ENCODE peak calls at places on chromosomes 13 and 19, in seven cellular contexts. One of them, this sample, is unnamed.

GRCh38 chr19:43847884-43848283 is 20.8 kb downstream of the ZNF283 start:
- DNase-seq in fibroblast of mammary gland: no peak
- DNase-seq in AG04449: no peak
- DNase-seq in hepatocyte: no peak
- DNase-seq in fibroblast of pulmonary artery: no peak
- DNase-seq in astrocyte of the cerebellum: no peak
- DNase-seq in thoracic aorta: no peak
- DNase-seq in this sample: no peak

GRCh38 chr19:7871280-7871529 is 3.0 kb downstream of the PRR36 start:
- DNase-seq in hepatocyte: no peak
- DNase-seq in thoracic aorta: no peak
- DNase-seq in AG04449: no peak
- DNase-seq in fibroblast of pulmonary artery: no peak
- DNase-seq in astrocyte of the cerebellum: no peak
- DNase-seq in fibroblast of mammary gland: no peak
- DNase-seq in this sample: no peak

GRCh38 chr13:47067296-47067695 is 170.4 kb upstream of the HTR2A start:
- DNase-seq in hepatocyte: no peak
- DNase-seq in fibroblast of pulmonary artery: no peak
- DNase-seq in astrocyte of the cerebellum: no peak
- DNase-seq in thoracic aorta: no peak
- DNase-seq in fibroblast of mammary gland: no peak
- DNase-seq in AG04449: no peak
- DNase-seq in this sample: no peak

GRCh38 chr13:77333521-77334083 is 6.7 kb upstream of the MYCBP2 start:
- DNase-seq in astrocyte of the cerebellum: no peak
- DNase-seq in AG04449: no peak
- DNase-seq in fibroblast of pulmonary artery: no peak
- DNase-seq in fibroblast of mammary gland: no peak
- DNase-seq in thoracic aorta: no peak
- DNase-seq in hepatocyte: no peak
- DNase-seq in this sample: no peak

GRCh38 chr19:35828694-35829301 is 16.2 kb upstream of the PRODH2 start:
- DNase-seq in thoracic aorta: no peak
- DNase-seq in fibroblast of mammary gland: peak
- DNase-seq in astrocyte of the cerebellum: peak
- DNase-seq in fibroblast of pulmonary artery: peak
- DNase-seq in AG04449: no peak
- DNase-seq in hepatocyte: peak
- DNase-seq in this sample: peak

GRCh38 chr13:104196611-104197010 is 1130.4 kb upstream of the SLC10A2 start:
- DNase-seq in AG04449: no peak
- DNase-seq in astrocyte of the cerebellum: no peak
- DNase-seq in thoracic aorta: no peak
- DNase-seq in hepatocyte: no peak
- DNase-seq in fibroblast of pulmonary artery: no peak
- DNase-seq in fibroblast of mammary gland: no peak
- DNase-seq in this sample: no peak

GRCh38 chr19:43809762-43810696 is 7.8 kb upstream of the LYPD5 start:
- DNase-seq in thoracic aorta: no peak
- DNase-seq in fibroblast of pulmonary artery: peak
- DNase-seq in fibroblast of mammary gland: peak
- DNase-seq in hepatocyte: peak
- DNase-seq in AG04449: peak
- DNase-seq in astrocyte of the cerebellum: peak
- DNase-seq in this sample: peak

GRCh38 chr13:75489502-75490263 is 7.7 kb upstream of the TBC1D4 start:
- DNase-seq in AG04449: no peak
- DNase-seq in astrocyte of the cerebellum: peak
- DNase-seq in fibroblast of mammary gland: peak
- DNase-seq in hepatocyte: peak
- DNase-seq in fibroblast of pulmonary artery: peak
- DNase-seq in thoracic aorta: no peak
- DNase-seq in this sample: peak

GRCh38 chr13:113787694-113788093 is 28.7 kb downstream of the TMEM255B start:
- DNase-seq in fibroblast of pulmonary artery: no peak
- DNase-seq in hepatocyte: no peak
- DNase-seq in thoracic aorta: no peak
- DNase-seq in AG04449: no peak
- DNase-seq in astrocyte of the cerebellum: no peak
- DNase-seq in fibroblast of mammary gland: no peak
- DNase-seq in this sample: no peak

GRCh38 chr19:21430674-21431073 is 33.7 kb downstream of the ZNF493 start:
- DNase-seq in fibroblast of pulmonary artery: no peak
- DNase-seq in AG04449: no peak
- DNase-seq in fibroblast of mammary gland: no peak
- DNase-seq in hepatocyte: no peak
- DNase-seq in astrocyte of the cerebellum: no peak
- DNase-seq in thoracic aorta: no peak
- DNase-seq in this sample: no peak

GRCh38 chr19:21432590-21432989 is 35.7 kb downstream of the ZNF493 start:
- DNase-seq in AG04449: no peak
- DNase-seq in fibroblast of mammary gland: no peak
- DNase-seq in hepatocyte: no peak
- DNase-seq in astrocyte of the cerebellum: no peak
- DNase-seq in thoracic aorta: no peak
- DNase-seq in fibroblast of pulmonary artery: no peak
- DNase-seq in this sample: no peak

GRCh38 chr19:21439372-21439771 is 42.4 kb downstream of the ZNF493 start:
- DNase-seq in fibroblast of mammary gland: no peak
- DNase-seq in AG04449: no peak
- DNase-seq in hepatocyte: peak
- DNase-seq in fibroblast of pulmonary artery: no peak
- DNase-seq in astrocyte of the cerebellum: no peak
- DNase-seq in thoracic aorta: no peak
- DNase-seq in this sample: no peak

GRCh38 chr19:21434516-21434915 is 37.6 kb downstream of the ZNF493 start:
- DNase-seq in fibroblast of mammary gland: no peak
- DNase-seq in hepatocyte: no peak
- DNase-seq in fibroblast of pulmonary artery: no peak
- DNase-seq in AG04449: no peak
- DNase-seq in astrocyte of the cerebellum: no peak
- DNase-seq in thoracic aorta: no peak
- DNase-seq in this sample: no peak

DNA sequence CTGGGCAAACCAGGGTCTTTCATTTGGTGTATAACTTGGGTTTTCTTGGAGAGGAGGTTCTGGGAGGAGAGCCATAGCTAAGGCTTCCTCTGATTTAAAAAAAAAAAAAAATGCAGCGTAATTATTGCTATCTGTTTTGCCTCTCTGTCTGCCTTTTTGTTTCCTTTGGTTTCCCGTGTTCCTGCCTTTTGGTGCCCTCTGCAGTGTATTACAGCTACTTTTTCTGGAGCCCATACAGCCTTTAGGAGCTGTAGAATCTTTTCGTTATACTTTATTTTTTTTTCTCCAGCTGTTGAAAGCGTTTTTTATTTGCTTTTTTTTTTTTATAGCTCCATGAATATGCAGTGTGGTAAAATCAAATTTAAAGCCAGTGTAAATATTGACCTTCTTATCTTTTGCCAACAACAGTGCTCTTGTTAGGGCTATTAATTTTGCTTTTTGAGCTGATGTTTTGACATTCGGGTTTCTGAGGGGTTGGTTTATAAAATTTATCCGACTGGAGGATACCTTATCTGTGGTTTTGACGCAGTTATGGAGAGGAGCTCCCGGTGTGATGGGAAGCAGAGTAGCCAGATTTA is 38.1 kb downstream of the ZNF493 start:
- DNase-seq in AG04449: no peak
- DNase-seq in fibroblast of mammary gland: no peak
- DNase-seq in hepatocyte: no peak
- DNase-seq in fibroblast of pulmonary artery: no peak
- DNase-seq in astrocyte of the cerebellum: no peak
- DNase-seq in thoracic aorta: no peak
- DNase-seq in this sample: no peak
- TF ChIP-seq CTCF in AG04449: no peak
- TF ChIP-seq CTCF in fibroblast of mammary gland: no peak
- TF ChIP-seq CTCF in hepatocyte: no peak
- TF ChIP-seq CTCF in fibroblast of pulmonary artery: no peak
- TF ChIP-seq CTCF in astrocyte of the cerebellum: no peak
- TF ChIP-seq CTCF in thoracic aorta: no peak
- TF ChIP-seq CTCF in this sample: no peak

GRCh38 chr13:83831796-83832195 is 50.5 kb downstream of the SLITRK1 start:
- DNase-seq in thoracic aorta: no peak
- DNase-seq in fibroblast of pulmonary artery: no peak
- DNase-seq in fibroblast of mammary gland: no peak
- DNase-seq in AG04449: no peak
- DNase-seq in astrocyte of the cerebellum: no peak
- DNase-seq in hepatocyte: no peak
- DNase-seq in this sample: no peak
- H3K4me3 ChIP-seq in thoracic aorta: no peak
- H3K4me3 ChIP-seq in fibroblast of pulmonary artery: no peak
- H3K4me3 ChIP-seq in fibroblast of mammary gland: no peak
- H3K4me3 ChIP-seq in AG04449: no peak
- H3K4me3 ChIP-seq in astrocyte of the cerebellum: no peak
- H3K4me3 ChIP-seq in hepatocyte: no peak
- H3K4me3 ChIP-seq in this sample: no peak

GRCh38 chr13:30400376-30400775 is 21.9 kb upstream of the UBE2L5 start:
- DNase-seq in fibroblast of pulmonary artery: no peak
- DNase-seq in thoracic aorta: no peak
- DNase-seq in AG04449: no peak
- DNase-seq in fibroblast of mammary gland: no peak
- DNase-seq in hepatocyte: no peak
- DNase-seq in astrocyte of the cerebellum: no peak
- DNase-seq in this sample: no peak

GRCh38 chr13:30398601-30399072 is 23.7 kb upstream of the UBE2L5 start:
- DNase-seq in thoracic aorta: no peak
- DNase-seq in hepatocyte: no peak
- DNase-seq in AG04449: no peak
- DNase-seq in astrocyte of the cerebellum: no peak
- DNase-seq in fibroblast of mammary gland: peak
- DNase-seq in fibroblast of pulmonary artery: peak
- DNase-seq in this sample: peak

GRCh38 chr13:30394798-30395191 is 27.5 kb upstream of the UBE2L5 start:
- DNase-seq in fibroblast of mammary gland: peak
- DNase-seq in fibroblast of pulmonary artery: no peak
- DNase-seq in AG04449: no peak
- DNase-seq in thoracic aorta: no peak
- DNase-seq in hepatocyte: no peak
- DNase-seq in astrocyte of the cerebellum: no peak
- DNase-seq in this sample: peak

GRCh38 chr13:30396434-30397075 is 25.7 kb upstream of the UBE2L5 start:
- DNase-seq in fibroblast of mammary gland: no peak
- DNase-seq in fibroblast of pulmonary artery: peak
- DNase-seq in astrocyte of the cerebellum: no peak
- DNase-seq in hepatocyte: no peak
- DNase-seq in AG04449: no peak
- DNase-seq in thoracic aorta: no peak
- DNase-seq in this sample: peak

GRCh38 chr13:30395192-30396158 is 26.8 kb upstream of the UBE2L5 start:
- DNase-seq in fibroblast of pulmonary artery: peak
- DNase-seq in AG04449: peak
- DNase-seq in fibroblast of mammary gland: peak
- DNase-seq in astrocyte of the cerebellum: peak
- DNase-seq in hepatocyte: peak
- DNase-seq in thoracic aorta: peak
- DNase-seq in this sample: peak
- TF ChIP-seq CTCF in fibroblast of pulmonary artery: no peak
- TF ChIP-seq CTCF in AG04449: no peak
- TF ChIP-seq CTCF in fibroblast of mammary gland: no peak
- TF ChIP-seq CTCF in astrocyte of the cerebellum: no peak
- TF ChIP-seq CTCF in hepatocyte: no peak
- TF ChIP-seq CTCF in thoracic aorta: no peak
- TF ChIP-seq CTCF in this sample: no peak

DNA sequence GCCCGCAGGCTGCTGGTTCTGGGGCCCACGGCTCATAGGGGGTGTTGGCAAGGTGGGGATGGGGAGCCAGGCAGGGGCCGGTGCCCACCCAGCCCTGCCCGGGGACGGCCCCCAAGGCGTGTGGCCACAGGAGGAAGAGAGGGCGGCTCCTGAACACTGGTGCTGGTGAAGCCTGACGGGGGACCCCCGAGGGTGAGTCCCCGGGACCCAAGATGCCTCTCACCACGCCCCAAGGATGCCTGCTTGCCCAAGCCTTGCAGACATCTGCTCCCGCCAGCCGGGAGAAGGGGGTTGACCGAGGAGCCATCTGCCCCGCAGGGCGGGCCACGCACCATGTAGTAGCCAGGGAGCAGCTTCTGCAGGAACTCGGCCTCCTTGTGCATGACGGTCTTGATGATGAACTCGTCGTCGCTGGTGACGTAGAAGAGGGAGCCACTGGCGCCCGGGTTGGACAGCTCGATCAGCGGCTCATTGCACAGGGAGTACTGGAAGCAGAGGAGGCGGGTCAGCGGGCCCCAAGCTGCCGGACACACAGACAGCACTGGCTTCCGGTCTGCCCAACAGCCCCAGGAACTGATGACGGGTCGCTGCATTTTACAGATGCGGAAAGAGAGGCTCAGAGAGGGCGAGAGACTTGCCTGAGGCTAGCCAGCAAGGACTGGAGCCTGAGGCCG is 29.6 kb upstream of the CACTIN start:
- DNase-seq in thoracic aorta: no peak
- DNase-seq in hepatocyte: no peak
- DNase-seq in astrocyte of the cerebellum: no peak
- DNase-seq in fibroblast of pulmonary artery: no peak
- DNase-seq in fibroblast of mammary gland: peak
- DNase-seq in AG04449: no peak
- DNase-seq in this sample: no peak
- H3K4me3 ChIP-seq in thoracic aorta: no peak
- H3K4me3 ChIP-seq in hepatocyte: no peak
- H3K4me3 ChIP-seq in astrocyte of the cerebellum: no peak
- H3K4me3 ChIP-seq in fibroblast of pulmonary artery: no peak
- H3K4me3 ChIP-seq in fibroblast of mammary gland: no peak
- H3K4me3 ChIP-seq in AG04449: no peak
- H3K4me3 ChIP-seq in this sample: no peak

DNA sequence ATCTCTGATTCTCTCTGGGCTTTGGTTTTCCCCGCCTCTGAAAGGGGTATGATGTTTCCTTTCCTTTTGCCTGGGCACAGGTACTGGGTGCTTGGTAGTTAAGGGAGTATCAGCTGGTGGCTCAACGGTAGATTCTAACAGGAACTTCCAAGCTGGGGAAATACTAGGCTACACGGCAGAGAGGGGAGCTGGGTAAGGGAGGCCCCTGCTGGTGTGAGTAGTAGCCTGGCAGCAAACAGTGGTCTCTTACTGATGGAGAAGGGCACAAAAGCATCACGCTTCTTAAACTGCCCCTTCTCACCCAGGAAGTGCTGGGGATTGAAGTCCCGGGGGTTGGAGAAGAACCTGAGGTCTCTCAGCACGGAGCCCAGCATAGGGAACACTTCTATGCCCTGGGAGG is 26.9 kb upstream of the CYP2A7 start:
- DNase-seq in fibroblast of mammary gland: no peak
- DNase-seq in thoracic aorta: no peak
- DNase-seq in astrocyte of the cerebellum: no peak
- DNase-seq in fibroblast of pulmonary artery: no peak
- DNase-seq in hepatocyte: no peak
- DNase-seq in AG04449: no peak
- DNase-seq in this sample: no peak
- TF ChIP-seq CTCF in fibroblast of mammary gland: no peak
- TF ChIP-seq CTCF in thoracic aorta: no peak
- TF ChIP-seq CTCF in astrocyte of the cerebellum: peak
- TF ChIP-seq CTCF in fibroblast of pulmonary artery: no peak
- TF ChIP-seq CTCF in hepatocyte: no peak
- TF ChIP-seq CTCF in AG04449: no peak
- TF ChIP-seq CTCF in this sample: peak

GRCh38 chr19:19224852-19225494 is 13.2 kb downstream of the NCAN start:
- DNase-seq in hepatocyte: peak
- DNase-seq in fibroblast of pulmonary artery: peak
- DNase-seq in thoracic aorta: no peak
- DNase-seq in AG04449: no peak
- DNase-seq in fibroblast of mammary gland: peak
- DNase-seq in astrocyte of the cerebellum: no peak
- DNase-seq in this sample: peak
- H3K4me3 ChIP-seq in hepatocyte: no peak
- H3K4me3 ChIP-seq in fibroblast of pulmonary artery: no peak
- H3K4me3 ChIP-seq in thoracic aorta: peak
- H3K4me3 ChIP-seq in AG04449: peak
- H3K4me3 ChIP-seq in fibroblast of mammary gland: no peak
- H3K4me3 ChIP-seq in astrocyte of the cerebellum: no peak
- H3K4me3 ChIP-seq in this sample: peak

This sample was measured in fibroblast of the aortic adventitia.